ENCODE peak calls at places on chromosomes 12 and 14, in four cellular contexts. N, A, E and Q are unnamed samples.

GRCh38 chr14:25464078-25464477 is 414.1 kb upstream of the STXBP6 start:
- DNase-seq in A (no peak), E (no peak), N (no peak), Q (no peak)

GRCh38 chr12:90280564-90281058 is 572.0 kb upstream of the ATP2B1 start:
- DNase-seq in E (no peak), A (no peak), N (no peak), Q (no peak)

GRCh38 chr14:103121846-103122577 is 1.2 kb upstream of the TNFAIP2 start:
- DNase-seq in N (peak; percentile 77), E (peak; percentile 86), A (peak; percentile 87), Q (peak; percentile 90)

GRCh38 chr12:131941987-131942341 is 7.8 kb upstream of the EP400 start:
- DNase-seq in N (no peak), E (no peak), A (no peak), Q (peak; percentile 54)

GRCh38 chr14:64556526-64556925 is 6.8 kb downstream of the PPP1R36 start:
- DNase-seq in A (no peak), N (no peak), E (no peak), Q (no peak)

GRCh38 chr12:77925536-77926108 is 94.9 kb downstream of the NAV3 start:
- DNase-seq in A (peak; percentile 75), E (peak; percentile 71), N (peak; percentile 54), Q (peak; percentile 61)

GRCh38 chr12:112261559-112261958 is 120.7 kb downstream of the HECTD4 start:
- DNase-seq in N (no peak), E (no peak), A (no peak), Q (no peak)

GRCh38 chr12:128191380-128191779 is 75.6 kb upstream of the TMEM132C start:
- DNase-seq in A (no peak), N (no peak), E (no peak), Q (no peak)

GRCh38 chr12:90978117-90978770 is 23.3 kb upstream of the CCER1 start:
- DNase-seq in A (no peak), E (no peak), N (no peak), Q (no peak)

GRCh38 chr14:61296707-61297502 is 15.8 kb upstream of the TMEM30B start:
- DNase-seq in E (no peak), N (no peak), A (no peak), Q (no peak)

GRCh38 chr12:100897240-100897639 is 102.7 kb downstream of the ANO4 start:
- DNase-seq in N (no peak), E (no peak), A (no peak), Q (no peak)

GRCh38 chr12:131217024-131217586 is 263.4 kb downstream of the ADGRD1 start:
- DNase-seq in A (no peak), N (no peak), E (no peak), Q (no peak)

GRCh38 chr12:57751432-57751787 is 700 bp downstream of the CDK4 start:
- DNase-seq in E (peak; percentile 44), A (no peak), N (no peak), Q (no peak)

GRCh38 chr14:72863216-72864006 is 30.5 kb downstream of the DPF3 start:
- DNase-seq in N (no peak), E (no peak), A (no peak), Q (no peak)

GRCh38 chr12:14628771-14629170 is 61.1 kb upstream of the PLBD1 start:
- DNase-seq in E (no peak), N (no peak), A (no peak), Q (no peak)

GRCh38 chr12:76144253-76144564 is 59.7 kb upstream of the NAP1L1 start:
- DNase-seq in A (no peak), N (peak; percentile 11), E (no peak), Q (peak; percentile 29)

GRCh38 chr12:48021485-48022179 is 17.4 kb upstream of the COL2A1 start:
- DNase-seq in A (no peak), E (no peak), N (peak; percentile 55), Q (no peak)

GRCh38 chr12:117427176-117427575 is 65.8 kb upstream of the NOS1 start:
- DNase-seq in N (no peak), E (no peak), A (no peak), Q (no peak)

GRCh38 chr14:74038015-74038859 is 19.1 kb downstream of the BBOF1 start:
- DNase-seq in E (no peak), A (no peak), N (no peak), Q (no peak)

GRCh38 chr12:52774629-52775250 is 2.4 kb downstream of the KRT76 start:
- DNase-seq in E (no peak), A (no peak), N (no peak), Q (no peak)

GRCh38 chr12:124518051-124518932 is 49.1 kb downstream of the NCOR2 start:
- DNase-seq in N (peak; percentile 97), E (peak; percentile 99), A (peak; percentile 100), Q (peak; percentile 99)

GRCh38 chr12:19867151-19867550 is 427.9 kb downstream of the AEBP2 start:
- DNase-seq in E (no peak), A (no peak), N (no peak), Q (no peak)

GRCh38 chr12:116196226-116196625 is 81.3 kb downstream of the MED13L start:
- DNase-seq in E (no peak), A (no peak), N (no peak), Q (no peak)

GRCh38 chr12:84411031-84411430 is 501.6 kb downstream of the SLC6A15 start:
- DNase-seq in N (no peak), A (no peak), E (no peak), Q (no peak)

GRCh38 chr12:62273724-62274380 is 13.6 kb downstream of the USP15 start:
- DNase-seq in N (no peak), A (no peak), E (no peak), Q (no peak)

GRCh38 chr14:29735459-29735858 is 192.2 kb downstream of the PRKD1 start:
- DNase-seq in E (no peak), N (no peak), A (no peak), Q (no peak)

GRCh38 chr12:108784270-108784669 is 53.0 kb upstream of the CORO1C start:
- DNase-seq in E (no peak), A (no peak), N (no peak), Q (no peak)

GRCh38 chr14:69133206-69134125 is 19.5 kb downstream of the DCAF5 start:
- DNase-seq in A (no peak), N (no peak), E (no peak), Q (no peak)

GRCh38 chr12:113744802-113745395 is 221.2 kb downstream of the RBM19 start:
- DNase-seq in A (no peak), E (no peak), N (no peak), Q (no peak)

GRCh38 chr12:80151131-80151530 is 51.8 kb downstream of the OTOGL start:
- DNase-seq in A (no peak), E (no peak), N (no peak), Q (no peak)

GRCh38 chr12:65908147-65908546 is 83.9 kb downstream of the HMGA2 start:
- DNase-seq in E (no peak), A (no peak), N (no peak), Q (no peak)

GRCh38 chr12:48001426-48002178 is 2.7 kb downstream of the COL2A1 start:
- DNase-seq in N (peak; percentile 54), E (peak; percentile 56), A (peak; percentile 74), Q (peak; percentile 70)

GRCh38 chr12:20629414-20630156 is 65.5 kb upstream of the SLCO1C1 start:
- DNase-seq in A (peak; percentile 76), N (peak; percentile 31), E (peak; percentile 19), Q (peak; percentile 72)

GRCh38 chr12:65787056-65787855 is 37.0 kb upstream of the HMGA2 start:
- DNase-seq in E (no peak), N (no peak), A (no peak), Q (no peak)

GRCh38 chr12:74537126-74537706 is 419 bp upstream of the ATXN7L3B start:
- DNase-seq in E (no peak), N (no peak), A (no peak), Q (no peak)
- TF ChIP-seq CTCF in E (no peak), N (peak; percentile 70), A (peak; percentile 53), Q (peak; percentile 58)

GRCh38 chr12:93443576-93443975 is 1.8 kb upstream of the UBE2N start:
- DNase-seq in A (no peak), E (peak; percentile 22), N (no peak), Q (no peak)
- H3K27ac ChIP-seq in A (no peak overlapping the region), E (no peak overlapping the region), N (no peak overlapping the region), Q (no peak overlapping the region)

GRCh38 chr12:6946920-6947374 is 3.1 kb downstream of the C12orf57 start:
- DNase-seq in A (no peak), N (no peak), E (no peak), Q (no peak)
- H3K4me3 ChIP-seq in A (peak overlapping the region; percentile 29), N (peak overlapping the region; percentile 36), E (no peak overlapping the region), Q (no peak overlapping the region)

GRCh38 chr14:22845103-22845394 is 8.7 kb downstream of the MMP14 start:
- DNase-seq in N (no peak), E (no peak), A (no peak), Q (no peak)

GRCh38 chr14:22847661-22848341 is 11.4 kb downstream of the MMP14 start:
- DNase-seq in A (no peak), E (no peak), N (no peak), Q (no peak)

GRCh38 chr14:22845821-22846625 is 9.6 kb downstream of the MMP14 start:
- DNase-seq in N (no peak), A (no peak), E (no peak), Q (peak; percentile 69)

GRCh38 chr14:22848391-22849164 is 12.2 kb downstream of the MMP14 start:
- DNase-seq in A (peak; percentile 90), E (peak; percentile 91), N (peak; percentile 56), Q (peak; percentile 86)

DNA sequence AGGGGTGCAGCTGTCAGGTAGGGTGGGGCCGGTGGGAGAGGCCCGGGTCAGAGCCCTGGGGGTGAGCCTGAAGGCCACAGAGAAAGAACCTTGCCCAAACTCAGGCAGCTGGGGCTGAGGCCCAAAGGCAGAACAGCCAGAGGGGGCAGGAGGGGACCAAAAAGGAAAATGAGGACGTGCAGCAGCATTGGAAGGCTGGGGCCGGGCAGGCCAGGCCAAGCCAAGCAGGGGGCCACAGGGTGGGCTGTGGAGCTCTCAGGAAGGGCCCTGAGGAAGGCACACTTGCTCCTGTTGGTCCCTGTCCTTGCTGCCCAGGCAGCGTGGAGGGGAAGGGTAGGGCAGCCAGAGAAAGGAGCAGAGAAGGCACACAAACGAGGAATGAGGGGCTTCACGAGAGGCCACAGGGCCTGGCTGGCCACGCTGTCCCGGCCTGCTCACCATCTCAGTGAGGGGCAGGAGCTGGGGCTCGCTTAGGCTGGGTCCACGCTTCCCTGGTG is 10.5 kb downstream of the MMP14 start:
- DNase-seq in N (no peak), E (no peak), A (no peak), Q (no peak)
- TF ChIP-seq CTCF in N (no peak), E (no peak), A (no peak), Q (no peak)

DNA sequence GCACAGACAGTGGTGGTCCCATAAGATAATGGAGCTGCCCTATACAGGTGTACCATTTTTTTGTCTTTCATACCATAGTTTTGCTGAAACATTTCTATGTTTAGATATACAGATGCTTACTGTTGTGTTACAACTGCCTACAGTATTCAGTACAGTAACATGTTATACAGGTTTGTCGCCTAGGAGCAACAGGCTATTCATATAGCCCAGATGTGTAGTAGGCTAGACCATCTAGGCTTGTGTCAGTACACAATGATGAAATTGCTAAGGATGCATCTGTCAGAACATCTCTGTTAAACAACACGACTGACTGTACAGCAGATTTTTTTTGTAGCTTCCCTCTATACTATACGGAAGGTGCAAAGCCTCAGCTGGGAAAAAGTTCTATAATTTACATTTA is 30.5 kb downstream of the RAD9B start:
- DNase-seq in E (no peak), A (no peak), N (no peak), Q (no peak)
- H3K27ac ChIP-seq in E (no peak overlapping the region), A (no peak overlapping the region), N (peak overlapping the region; percentile 72), Q (no peak overlapping the region)